ENCODE peak calls at places on chromosomes 13 and 19, in four cellular contexts. A is thoracic aorta; J is naive thymus-derived CD8-positive, alpha-beta T cell; U is pancreas. K is an unnamed sample.

GRCh38 chr19:29115181-29115580 is 97.8 kb downstream of the UQCRFS1 start:
- ATAC-seq in U (no peak), A (no peak), J (no peak), K (no peak)

GRCh38 chr13:106911020-106911419 is 343.1 kb upstream of the ARGLU1 start:
- ATAC-seq in A (no peak), J (no peak), U (no peak), K (no peak)

GRCh38 chr19:29680447-29680846 is 15.2 kb downstream of the PLEKHF1 start:
- ATAC-seq in J (peak; percentile 89), A (no peak), U (peak; percentile 43), K (peak; percentile 96)

GRCh38 chr19:16462757-16463250 is 9.0 kb downstream of the EPS15L1 start:
- ATAC-seq in J (no peak), U (peak; percentile 13), A (no peak), K (no peak)

GRCh38 chr13:80513196-80513595 is 172.3 kb upstream of the SPRY2 start:
- ATAC-seq in A (no peak), J (no peak), U (no peak), K (no peak)

GRCh38 chr13:95236774-95237173 is 64.5 kb downstream of the ABCC4 start:
- ATAC-seq in A (no peak), U (no peak), J (no peak), K (no peak)

GRCh38 chr13:76812971-76813691 is 73.1 kb downstream of the KCTD12 start:
- ATAC-seq in A (peak; percentile 18), J (no peak), U (peak; percentile 52), K (no peak)

GRCh38 chr19:41241859-41242258 is 22.3 kb upstream of the HNRNPUL1 start:
- ATAC-seq in U (no peak), J (no peak), A (no peak), K (no peak)

GRCh38 chr19:19434483-19435045 is 29.1 kb downstream of the GATAD2A start:
- ATAC-seq in U (peak; percentile 70), A (no peak), J (no peak), K (no peak)

GRCh38 chr13:28557725-28558124 is 62.8 kb upstream of the FLT1 start:
- ATAC-seq in U (no peak), A (no peak), J (no peak), K (no peak)

GRCh38 chr19:33437351-33438015 is 64.0 kb downstream of the CEBPG start:
- ATAC-seq in A (no peak), J (no peak), U (no peak), K (no peak)

GRCh38 chr19:15249560-15249874 is 17.3 kb upstream of the EPHX3 start:
- ATAC-seq in J (no peak), U (no peak), A (no peak), K (no peak)

K was measured in activated CD4-positive, CD25-positive, alpha-beta regulatory T cell treated with anti-CD3 and anti-CD28 coated beads, Interleukin-2, amount 50 U/mL, for 24 hours.